ENCODE peak calls at places on chromosomes 11 and 22, in four cellular contexts. One of them, this sample, is unnamed.

GRCh38 chr11:119375629-119376196 is 5.8 kb downstream of the USP2 start:
- DNase-seq in CD8-positive, alpha-beta T cell: no peak
- DNase-seq in CD4-positive, alpha-beta T cell: no peak
- DNase-seq in heart left ventricle: peak
- DNase-seq in this sample: no peak

GRCh38 chr11:111910637-111911562 is 670 bp downstream of the CRYAB start:
- DNase-seq in CD8-positive, alpha-beta T cell: no peak
- DNase-seq in CD4-positive, alpha-beta T cell: no peak
- DNase-seq in heart left ventricle: peak
- DNase-seq in this sample: no peak

GRCh38 chr11:116507016-116507415 is 265.8 kb downstream of the BUD13 start:
- DNase-seq in CD8-positive, alpha-beta T cell: no peak
- DNase-seq in CD4-positive, alpha-beta T cell: no peak
- DNase-seq in heart left ventricle: no peak
- DNase-seq in this sample: peak

GRCh38 chr11:6647282-6647679 is 8.3 kb downstream of the DCHS1 start:
- DNase-seq in CD8-positive, alpha-beta T cell: no peak
- DNase-seq in CD4-positive, alpha-beta T cell: no peak
- DNase-seq in heart left ventricle: peak
- DNase-seq in this sample: peak

GRCh38 chr22:25847451-25847850 is 105.5 kb downstream of the MYO18B start:
- DNase-seq in CD8-positive, alpha-beta T cell: no peak
- DNase-seq in CD4-positive, alpha-beta T cell: no peak
- DNase-seq in heart left ventricle: no peak
- DNase-seq in this sample: peak

GRCh38 chr22:46280063-46280817 is 12.4 kb downstream of the TTC38 start:
- DNase-seq in CD8-positive, alpha-beta T cell: no peak
- DNase-seq in CD4-positive, alpha-beta T cell: no peak
- DNase-seq in heart left ventricle: no peak
- DNase-seq in this sample: no peak

GRCh38 chr11:65625628-65626342 is 10.2 kb downstream of the PCNX3 start:
- DNase-seq in CD8-positive, alpha-beta T cell: no peak
- DNase-seq in CD4-positive, alpha-beta T cell: peak
- DNase-seq in heart left ventricle: peak
- DNase-seq in this sample: no peak

GRCh38 chr22:36131907-36132306 is 28.6 kb downstream of the APOL3 start:
- DNase-seq in CD8-positive, alpha-beta T cell: no peak
- DNase-seq in CD4-positive, alpha-beta T cell: no peak
- DNase-seq in heart left ventricle: no peak
- DNase-seq in this sample: no peak

GRCh38 chr11:70713988-70714665 is 315.8 kb downstream of the CTTN start:
- DNase-seq in CD8-positive, alpha-beta T cell: no peak
- DNase-seq in CD4-positive, alpha-beta T cell: no peak
- DNase-seq in heart left ventricle: peak
- DNase-seq in this sample: no peak

GRCh38 chr11:110989734-110990133 is 255.8 kb upstream of the POU2AF2 start:
- DNase-seq in CD8-positive, alpha-beta T cell: no peak
- DNase-seq in CD4-positive, alpha-beta T cell: no peak
- DNase-seq in heart left ventricle: no peak
- DNase-seq in this sample: no peak

GRCh38 chr11:25734592-25735211 is 597.2 kb upstream of the ANO3 start:
- DNase-seq in CD8-positive, alpha-beta T cell: no peak
- DNase-seq in CD4-positive, alpha-beta T cell: no peak
- DNase-seq in heart left ventricle: no peak
- DNase-seq in this sample: no peak

GRCh38 chr22:42179616-42180015 is 49.0 kb upstream of the CYP2D6 start:
- DNase-seq in CD8-positive, alpha-beta T cell: no peak
- DNase-seq in CD4-positive, alpha-beta T cell: no peak
- DNase-seq in heart left ventricle: no peak
- DNase-seq in this sample: no peak

GRCh38 chr22:37020192-37020479 is 594 bp downstream of the MPST start:
- DNase-seq in CD8-positive, alpha-beta T cell: no peak
- DNase-seq in CD4-positive, alpha-beta T cell: no peak
- DNase-seq in heart left ventricle: no peak
- DNase-seq in this sample: no peak

GRCh38 chr11:71190551-71190950 is 61.8 kb downstream of the SHANK2 start:
- DNase-seq in CD8-positive, alpha-beta T cell: no peak
- DNase-seq in CD4-positive, alpha-beta T cell: no peak
- DNase-seq in heart left ventricle: no peak
- DNase-seq in this sample: no peak

GRCh38 chr11:119741369-119742262 is 12.6 kb upstream of the NECTIN1 start:
- DNase-seq in CD8-positive, alpha-beta T cell: peak
- DNase-seq in CD4-positive, alpha-beta T cell: peak
- DNase-seq in heart left ventricle: peak
- DNase-seq in this sample: no peak

GRCh38 chr11:113796663-113797259 is 17.2 kb downstream of the CLDN25 start:
- DNase-seq in CD8-positive, alpha-beta T cell: no peak
- DNase-seq in CD4-positive, alpha-beta T cell: no peak
- DNase-seq in heart left ventricle: no peak
- DNase-seq in this sample: no peak

GRCh38 chr11:65859812-65860277 is 388 bp upstream of the MUS81 start:
- DNase-seq in CD8-positive, alpha-beta T cell: no peak
- DNase-seq in CD4-positive, alpha-beta T cell: peak
- DNase-seq in heart left ventricle: no peak
- DNase-seq in this sample: no peak

GRCh38 chr11:111447931-111448330 is 64.3 kb downstream of the BTG4 start:
- DNase-seq in CD8-positive, alpha-beta T cell: no peak
- DNase-seq in CD4-positive, alpha-beta T cell: no peak
- DNase-seq in heart left ventricle: no peak
- DNase-seq in this sample: no peak

GRCh38 chr22:47407626-47408025 is 645.2 kb downstream of the TBC1D22A start:
- DNase-seq in CD8-positive, alpha-beta T cell: no peak
- DNase-seq in CD4-positive, alpha-beta T cell: no peak
- DNase-seq in heart left ventricle: no peak
- DNase-seq in this sample: no peak

GRCh38 chr11:95778699-95779098 is 10.9 kb downstream of the FAM76B start:
- DNase-seq in CD8-positive, alpha-beta T cell: no peak
- DNase-seq in CD4-positive, alpha-beta T cell: no peak
- DNase-seq in heart left ventricle: no peak
- DNase-seq in this sample: no peak

GRCh38 chr11:95780544-95780943 is 9.0 kb downstream of the FAM76B start:
- DNase-seq in CD8-positive, alpha-beta T cell: no peak
- DNase-seq in CD4-positive, alpha-beta T cell: no peak
- DNase-seq in heart left ventricle: no peak
- DNase-seq in this sample: no peak

DNA sequence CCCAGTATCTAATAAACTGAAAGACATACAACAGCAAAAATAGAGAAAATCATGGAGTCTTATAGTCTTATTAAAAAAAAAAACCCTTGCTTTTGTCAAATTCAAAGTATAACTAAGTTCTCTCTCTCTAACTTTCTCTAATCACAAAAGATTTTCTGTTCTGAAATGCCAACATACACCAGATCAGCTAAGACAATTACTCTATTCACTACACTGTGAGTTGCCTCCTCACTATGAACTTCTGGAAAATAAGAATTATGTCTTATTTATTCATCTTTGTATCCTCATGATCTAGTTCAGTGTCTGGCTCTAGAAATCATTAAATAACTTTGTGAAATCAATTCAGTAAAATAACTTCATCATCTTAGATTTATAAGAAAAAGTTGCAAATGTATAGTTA is 12.7 kb downstream of the FAM76B start:
- DNase-seq in CD8-positive, alpha-beta T cell: no peak
- DNase-seq in CD4-positive, alpha-beta T cell: no peak
- DNase-seq in heart left ventricle: no peak
- DNase-seq in this sample: no peak
- H3K27ac ChIP-seq in CD8-positive, alpha-beta T cell: no peak
- H3K27ac ChIP-seq in CD4-positive, alpha-beta T cell: no peak
- H3K27ac ChIP-seq in heart left ventricle: no peak
- H3K27ac ChIP-seq in this sample: no peak

GRCh38 chr11:4830909-4831308 is 9.8 kb downstream of the OR51F2 start:
- DNase-seq in CD8-positive, alpha-beta T cell: no peak
- DNase-seq in CD4-positive, alpha-beta T cell: no peak
- DNase-seq in heart left ventricle: no peak
- DNase-seq in this sample: no peak

GRCh38 chr11:4821021-4821420 is at the start of gene OR51F2:
- DNase-seq in CD8-positive, alpha-beta T cell: no peak
- DNase-seq in CD4-positive, alpha-beta T cell: no peak
- DNase-seq in heart left ventricle: no peak
- DNase-seq in this sample: no peak

GRCh38 chr11:4825132-4825531 is 4.0 kb downstream of the OR51F2 start:
- DNase-seq in CD8-positive, alpha-beta T cell: no peak
- DNase-seq in CD4-positive, alpha-beta T cell: no peak
- DNase-seq in heart left ventricle: no peak
- DNase-seq in this sample: no peak

GRCh38 chr11:4826425-4826824 is 5.3 kb downstream of the OR51F2 start:
- DNase-seq in CD8-positive, alpha-beta T cell: no peak
- DNase-seq in CD4-positive, alpha-beta T cell: no peak
- DNase-seq in heart left ventricle: no peak
- DNase-seq in this sample: no peak
- TF ChIP-seq CTCF in CD8-positive, alpha-beta T cell: no peak
- TF ChIP-seq CTCF in CD4-positive, alpha-beta T cell: no peak
- TF ChIP-seq CTCF in heart left ventricle: peak
- TF ChIP-seq CTCF in this sample: no peak

DNA sequence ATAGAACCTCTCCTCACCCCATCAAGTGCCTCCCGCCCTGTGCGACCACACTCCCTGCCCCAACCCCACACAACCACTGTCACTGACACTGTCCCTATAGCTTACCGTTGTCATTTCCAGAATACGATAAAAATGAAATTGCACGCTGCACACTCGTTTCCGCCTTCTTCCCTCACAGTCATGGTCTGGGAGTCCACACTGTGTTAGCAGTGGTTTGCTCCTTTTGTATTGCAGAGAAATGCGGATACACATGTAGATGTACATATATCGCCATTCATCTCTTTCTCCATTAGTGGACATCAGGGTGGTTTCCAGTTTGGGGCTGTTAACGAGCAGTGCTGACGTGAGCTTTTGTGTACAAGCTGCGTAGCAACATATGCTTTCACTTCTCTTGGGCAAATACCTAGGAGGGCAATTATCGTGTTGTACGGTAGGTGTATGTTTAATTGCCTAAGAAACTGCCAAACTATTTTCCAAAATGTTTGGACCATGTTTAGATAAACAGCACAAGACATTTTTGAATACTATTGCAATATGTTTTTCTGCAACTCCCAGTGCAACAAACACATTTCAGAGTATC is 59.2 kb upstream of the CD5 start:
- DNase-seq in CD8-positive, alpha-beta T cell: no peak
- DNase-seq in CD4-positive, alpha-beta T cell: no peak
- DNase-seq in heart left ventricle: no peak
- DNase-seq in this sample: no peak
- H3K27ac ChIP-seq in CD8-positive, alpha-beta T cell: peak
- H3K27ac ChIP-seq in CD4-positive, alpha-beta T cell: peak
- H3K27ac ChIP-seq in heart left ventricle: no peak
- H3K27ac ChIP-seq in this sample: no peak

GRCh38 chr11:133964946-133965632 is 8.3 kb upstream of the IGSF9B start:
- DNase-seq in CD8-positive, alpha-beta T cell: no peak
- DNase-seq in CD4-positive, alpha-beta T cell: no peak
- DNase-seq in heart left ventricle: no peak
- DNase-seq in this sample: peak

GRCh38 chr11:133968300-133968699 is 11.5 kb upstream of the IGSF9B start:
- DNase-seq in CD8-positive, alpha-beta T cell: no peak
- DNase-seq in CD4-positive, alpha-beta T cell: no peak
- DNase-seq in heart left ventricle: peak
- DNase-seq in this sample: no peak

GRCh38 chr11:133967599-133968238 is 11.0 kb upstream of the IGSF9B start:
- DNase-seq in CD8-positive, alpha-beta T cell: no peak
- DNase-seq in CD4-positive, alpha-beta T cell: no peak
- DNase-seq in heart left ventricle: peak
- DNase-seq in this sample: no peak

GRCh38 chr11:133966147-133966546 is 9.4 kb upstream of the IGSF9B start:
- DNase-seq in CD8-positive, alpha-beta T cell: no peak
- DNase-seq in CD4-positive, alpha-beta T cell: no peak
- DNase-seq in heart left ventricle: peak
- DNase-seq in this sample: no peak

GRCh38 chr11:133966924-133967598 is 10.3 kb upstream of the IGSF9B start:
- DNase-seq in CD8-positive, alpha-beta T cell: peak
- DNase-seq in CD4-positive, alpha-beta T cell: peak
- DNase-seq in heart left ventricle: peak
- DNase-seq in this sample: no peak
- TF ChIP-seq CTCF in CD8-positive, alpha-beta T cell: peak
- TF ChIP-seq CTCF in CD4-positive, alpha-beta T cell: peak
- TF ChIP-seq CTCF in heart left ventricle: peak
- TF ChIP-seq CTCF in this sample: no peak

GRCh38 chr11:1852885-1853284 is at the start of gene LSP1:
- DNase-seq in CD8-positive, alpha-beta T cell: peak
- DNase-seq in CD4-positive, alpha-beta T cell: peak
- DNase-seq in heart left ventricle: no peak
- DNase-seq in this sample: no peak

GRCh38 chr11:1853376-1854131 is 670 bp downstream of the LSP1 start:
- DNase-seq in CD8-positive, alpha-beta T cell: no peak
- DNase-seq in CD4-positive, alpha-beta T cell: no peak
- DNase-seq in heart left ventricle: no peak
- DNase-seq in this sample: no peak

GRCh38 chr11:1854132-1854948 is 1.5 kb downstream of the LSP1 start:
- DNase-seq in CD8-positive, alpha-beta T cell: no peak
- DNase-seq in CD4-positive, alpha-beta T cell: no peak
- DNase-seq in heart left ventricle: no peak
- DNase-seq in this sample: no peak

GRCh38 chr11:1852271-1852877 is 510 bp upstream of the LSP1 start:
- DNase-seq in CD8-positive, alpha-beta T cell: no peak
- DNase-seq in CD4-positive, alpha-beta T cell: no peak
- DNase-seq in heart left ventricle: no peak
- DNase-seq in this sample: no peak

DNA sequence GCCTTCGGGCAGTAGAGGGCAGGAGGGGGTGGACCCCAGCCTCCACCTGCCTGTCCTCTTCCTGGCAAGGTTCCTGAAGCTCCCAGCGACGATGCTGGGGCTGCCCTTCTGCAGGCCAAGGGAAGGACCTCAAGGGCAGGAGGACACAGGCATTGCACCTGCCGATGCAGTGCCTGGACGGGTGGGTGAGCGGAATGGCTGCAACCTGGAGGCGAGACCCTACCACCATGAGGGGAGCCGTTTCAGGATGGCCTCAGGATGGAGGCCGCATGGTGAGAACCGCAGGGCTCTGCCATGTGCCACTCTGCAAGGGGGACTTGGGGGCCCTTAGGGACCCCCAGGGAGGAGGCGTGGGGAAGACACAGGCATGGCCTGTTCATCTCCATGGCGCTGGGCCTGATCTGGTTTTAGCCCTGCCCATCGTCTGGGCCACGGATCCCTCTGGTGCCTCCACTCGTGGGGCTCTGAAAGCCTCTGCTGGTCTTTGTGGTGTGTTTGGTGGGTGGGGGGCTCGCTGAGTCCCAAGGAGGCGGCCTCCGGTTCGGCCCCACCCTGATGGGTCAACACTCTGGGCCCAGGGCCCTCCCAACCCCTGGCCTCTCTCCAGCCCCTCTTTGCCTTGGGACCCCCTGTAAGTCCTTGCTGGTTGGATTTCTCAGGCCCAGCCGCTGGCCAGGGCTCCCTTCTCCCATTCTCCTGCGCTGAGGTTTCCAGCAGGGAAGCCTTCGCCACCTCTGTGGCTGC is 1.3 kb upstream of the LSP1 start:
- DNase-seq in CD8-positive, alpha-beta T cell: no peak
- DNase-seq in CD4-positive, alpha-beta T cell: no peak
- DNase-seq in heart left ventricle: no peak
- DNase-seq in this sample: no peak
- H3K27ac ChIP-seq in CD8-positive, alpha-beta T cell: peak
- H3K27ac ChIP-seq in CD4-positive, alpha-beta T cell: peak
- H3K27ac ChIP-seq in heart left ventricle: no peak
- H3K27ac ChIP-seq in this sample: no peak

DNA sequence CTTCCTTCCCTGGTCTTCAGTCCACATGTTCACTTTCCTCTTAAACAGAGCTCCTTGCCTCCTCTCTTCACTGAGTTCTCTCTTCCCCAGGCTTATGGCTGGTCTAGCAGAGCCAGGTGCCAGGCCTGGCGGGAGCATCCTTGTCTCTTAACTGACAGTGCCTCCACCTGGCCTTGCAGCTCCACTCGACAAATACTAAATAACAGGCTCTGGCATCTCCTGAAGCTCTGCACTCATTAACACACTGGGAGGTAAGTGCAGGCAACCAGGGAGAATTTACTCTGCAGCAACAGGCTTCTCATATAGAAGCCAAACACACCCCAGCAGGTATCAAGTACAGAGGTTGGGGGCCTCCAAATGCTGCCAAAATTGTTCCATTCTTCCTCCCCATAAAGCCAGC is 438.1 kb downstream of the SOX6 start:
- DNase-seq in CD8-positive, alpha-beta T cell: no peak
- DNase-seq in CD4-positive, alpha-beta T cell: no peak
- DNase-seq in heart left ventricle: no peak
- DNase-seq in this sample: no peak
- TF ChIP-seq CTCF in CD8-positive, alpha-beta T cell: no peak
- TF ChIP-seq CTCF in CD4-positive, alpha-beta T cell: no peak
- TF ChIP-seq CTCF in heart left ventricle: no peak
- TF ChIP-seq CTCF in this sample: no peak